ENCODE peak calls at places on chromosomes 6 and 20, in eight cellular contexts. E is cardiac muscle cell, C is tibial artery, V is PC-9, W is tibial nerve, G is hepatocyte, K is stomach, T is A673. F is an unnamed sample.
A peak's percentile ranks its signal among the peaks of the same experiment; 100 is the strongest.

GRCh38 chr6:20455175-20456075 is 53.7 kb downstream of the E2F3 start:
- DNase-seq in E (peak; percentile 13), C (no peak), V (no peak), W (no peak), G (no peak), K (no peak), T (no peak), F (no peak)

GRCh38 chr6:161303628-161304340 is 29.9 kb upstream of the AGPAT4 start:
- DNase-seq in E (peak; percentile 32), C (no peak), V (no peak), W (no peak), G (no peak), K (no peak), T (no peak), F (no peak)

GRCh38 chr6:154768280-154768679 is 35.1 kb downstream of the SCAF8 start:
- DNase-seq in E (no peak), C (no peak), V (no peak), W (no peak), G (no peak), K (no peak), T (no peak), F (no peak)

GRCh38 chr6:127117979-127118504 is 429 bp upstream of the RSPO3 start:
- DNase-seq in E (no peak), C (peak; percentile 65), V (no peak), W (no peak), G (no peak), K (no peak), T (peak; percentile 7), F (peak; percentile 6)

GRCh38 chr20:14189794-14190402 is 147.5 kb downstream of the FLRT3 start:
- DNase-seq in E (peak; percentile 37), C (no peak), V (peak; percentile 2), W (no peak), G (peak; percentile 67), K (no peak), T (peak; percentile 45), F (no peak)

GRCh38 chr20:1328680-1329330 is at the start of gene SDCBP2:
- DNase-seq in E (no peak), C (peak; percentile 65), V (peak; percentile 92), W (no peak), G (peak; percentile 81), K (peak; percentile 89), T (no peak), F (no peak)

GRCh38 chr6:92977018-92977417 is 442.3 kb downstream of the EPHA7 start:
- DNase-seq in E (no peak), C (no peak), V (no peak), W (no peak), G (no peak), K (no peak), T (no peak), F (no peak)

GRCh38 chr6:2782825-2783187 is 17.6 kb downstream of the WRNIP1 start:
- DNase-seq in E (no peak), C (no peak), V (no peak), W (no peak), G (no peak), K (no peak), T (no peak), F (no peak)

GRCh38 chr20:1949306-1949705 is 44.6 kb downstream of the PDYN start:
- DNase-seq in E (no peak), C (no peak), V (no peak), W (no peak), G (no peak), K (no peak), T (no peak), F (no peak)

GRCh38 chr20:420721-421574 is 12.8 kb downstream of the RBCK1 start:
- DNase-seq in E (no peak), C (peak; percentile 55), V (peak; percentile 38), W (no peak), G (no peak), K (peak; percentile 57), T (peak; percentile 20), F (no peak)

GRCh38 chr6:29790626-29791025 is 37.0 kb upstream of the HLA-G start:
- DNase-seq in E (no peak), C (no peak), V (peak; percentile 76), W (no peak), G (peak; percentile 42), K (no peak), T (no peak), F (no peak)

GRCh38 chr20:34578040-34578439 is 19.5 kb downstream of the MAP1LC3A start:
- DNase-seq in E (peak; percentile 80), C (no peak), V (no peak), W (no peak), G (no peak), K (no peak), T (no peak), F (no peak)

GRCh38 chr6:71621918-71622519 is 264.3 kb upstream of the RIMS1 start:
- DNase-seq in E (peak; percentile 13), C (no peak), V (no peak), W (no peak), G (peak; percentile 30), K (no peak), T (peak; percentile 46), F (no peak)

GRCh38 chr6:10412165-10412947 is 2.5 kb downstream of the TFAP2A start:
- DNase-seq in E (peak; percentile 71), C (peak; percentile 81), V (peak; percentile 79), W (no peak), G (peak; percentile 81), K (no peak), T (peak; percentile 95), F (peak; percentile 87)

GRCh38 chr20:20668639-20669038 is 43.8 kb downstream of the RALGAPA2 start:
- DNase-seq in E (peak; percentile 36), C (no peak), V (no peak), W (no peak), G (no peak), K (no peak), T (no peak), F (peak; percentile 20)

GRCh38 chr6:52389626-52390360 is 27.8 kb downstream of the PAQR8 start:
- DNase-seq in E (peak; percentile 43), C (no peak), V (peak; percentile 28), W (no peak), G (peak; percentile 61), K (peak; percentile 89), T (peak; percentile 41), F (peak; percentile 75)

DNA sequence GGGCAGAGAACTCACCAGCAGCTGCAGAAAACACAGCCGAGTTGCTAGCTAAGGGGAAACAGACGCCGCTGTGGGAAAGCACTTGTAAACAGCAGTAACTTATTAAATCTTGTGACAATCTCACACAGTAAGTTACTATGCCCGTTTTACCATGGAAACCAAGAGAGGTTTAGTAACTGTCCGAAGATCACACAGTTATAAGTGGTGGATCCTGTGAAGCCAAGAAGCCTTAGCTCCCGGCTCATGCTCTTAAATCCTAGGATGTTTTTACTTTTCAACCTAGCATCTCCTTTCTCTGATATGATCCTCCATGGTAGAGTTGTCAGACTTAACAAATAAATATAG is 1.5 kb upstream of the SULF2 start:
- DNase-seq in E (no peak), C (no peak), V (no peak), W (no peak), G (no peak), K (no peak), T (no peak), F (no peak)
- H3K4me3 ChIP-seq in E (no peak overlapping the region), C (peak overlapping the region; percentile 84), V (peak overlapping the region; percentile 84), W (peak overlapping the region; percentile 43), G (no peak overlapping the region), K (peak overlapping the region; percentile 73), T (no peak overlapping the region), F (no peak overlapping the region)

DNA sequence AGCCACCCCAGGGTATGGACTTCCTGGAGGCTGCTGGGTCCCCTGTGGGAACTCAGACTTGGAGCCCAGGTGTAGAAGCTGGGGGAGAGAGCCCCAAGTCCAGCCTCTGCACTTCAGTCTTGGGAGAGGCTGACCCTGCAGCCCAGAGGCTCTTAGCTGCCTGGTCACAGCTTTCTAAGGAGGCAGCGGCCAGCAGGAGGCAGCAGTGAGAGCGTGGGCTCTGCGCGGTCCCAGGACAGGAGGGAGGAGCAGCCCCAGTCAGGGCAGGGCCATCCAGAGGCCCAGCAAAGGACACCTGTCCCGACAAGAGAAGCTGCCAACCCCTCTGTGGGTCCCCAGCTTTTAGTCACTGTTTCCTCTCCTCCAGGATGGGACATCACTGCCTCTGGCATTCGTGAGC is 9.4 kb downstream of the TREML2 start:
- DNase-seq in E (peak; percentile 55), C (no peak), V (no peak), W (no peak), G (peak; percentile 60), K (no peak), T (peak; percentile 38), F (peak; percentile 37)
- TF ChIP-seq CTCF in E (peak; percentile 74), C (no peak), V (peak; percentile 58), W (no peak), G (peak; percentile 48), K (no peak), T (peak; percentile 61), F (peak; percentile 65)

DNA sequence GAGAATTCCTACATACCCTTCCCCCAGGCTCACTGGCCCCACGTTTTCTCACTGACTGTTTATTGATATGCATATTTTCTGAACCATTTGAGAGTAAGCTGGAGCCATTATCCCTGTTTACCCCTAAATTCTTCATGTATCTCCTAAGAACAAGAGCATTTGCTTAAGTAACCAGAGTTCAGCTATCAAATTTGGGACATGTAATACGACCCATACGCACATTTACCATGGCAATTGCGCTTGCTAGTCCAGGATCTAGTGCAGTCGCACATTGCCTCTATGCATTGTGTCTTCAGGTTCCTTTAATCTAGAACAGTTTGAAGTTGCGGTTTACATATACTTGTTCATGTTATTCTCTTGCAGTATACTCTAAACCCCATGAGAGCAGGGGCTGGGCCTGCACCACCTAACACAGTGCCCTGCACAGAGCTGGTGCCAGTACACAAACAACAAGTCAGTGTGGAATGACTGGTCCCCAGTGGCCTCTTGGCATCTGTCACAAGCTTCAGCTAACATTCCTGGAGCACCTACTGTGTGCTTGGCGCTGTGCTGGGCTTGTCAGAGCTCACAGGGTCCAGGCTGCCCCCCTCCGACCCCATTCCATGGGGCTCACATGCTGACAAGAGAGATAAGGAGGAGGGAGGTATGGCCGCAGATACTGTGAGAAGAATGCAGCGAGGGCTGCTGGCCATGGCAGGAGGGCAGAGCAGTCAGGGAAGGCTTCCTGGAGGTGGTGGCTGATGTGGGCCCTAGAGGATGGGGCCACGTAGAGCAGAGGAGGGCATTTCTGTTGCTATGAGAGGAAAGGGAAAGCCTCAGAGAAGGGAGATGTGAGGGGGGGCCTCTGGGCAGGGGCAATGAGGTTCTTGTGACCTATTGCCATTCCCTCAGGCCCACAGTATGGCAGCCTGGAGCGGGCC is 28.1 kb downstream of the SPDEF start:
- DNase-seq in E (no peak), C (no peak), V (no peak), W (no peak), G (no peak), K (no peak), T (no peak), F (no peak)
- H3K36me3 ChIP-seq in E (no peaks in the 10 kb centered on the region), C (no peaks in the 10 kb centered on the region), V (no peaks in the 10 kb centered on the region), W (no peaks in the 10 kb centered on the region), G (no peaks in the 10 kb centered on the region), K (no peaks in the 10 kb centered on the region), T (no peaks in the 10 kb centered on the region), F (no peaks in the 10 kb centered on the region)

DNA sequence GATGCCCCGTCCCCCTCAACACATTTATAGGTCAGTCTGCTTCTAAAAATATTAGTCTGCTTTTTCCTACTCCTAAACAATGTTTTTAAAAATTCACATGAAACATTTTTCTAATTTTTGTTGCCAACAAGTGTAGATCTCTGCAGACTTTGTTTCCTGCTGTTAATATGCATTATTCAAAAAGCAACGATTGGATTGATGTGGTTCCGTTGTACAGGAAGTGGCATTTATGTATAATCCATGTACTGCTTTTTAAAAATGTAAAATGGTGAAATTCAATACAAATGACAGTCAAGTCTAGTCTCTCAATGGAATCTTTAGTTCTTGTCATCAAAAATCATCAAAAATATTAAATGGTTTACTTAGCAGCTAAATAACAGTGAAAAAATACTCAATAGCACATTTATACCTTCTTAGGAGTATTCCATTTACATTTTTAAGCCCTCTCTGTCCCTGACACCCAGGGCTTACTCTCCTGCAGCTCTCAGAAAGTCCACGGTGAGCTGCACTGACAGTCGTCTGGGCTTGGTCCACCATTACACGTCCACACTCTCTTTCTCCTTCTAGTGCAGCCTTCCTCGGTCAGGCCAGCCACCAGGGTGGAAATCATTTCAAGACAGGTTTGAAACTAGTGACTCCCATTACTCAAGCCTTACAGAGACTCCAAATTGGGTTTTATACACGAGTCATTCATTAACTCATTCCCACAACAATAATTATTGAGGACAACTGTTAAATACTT is 211.5 kb downstream of the TMEM200A start:
- DNase-seq in E (no peak), C (no peak), V (no peak), W (no peak), G (no peak), K (no peak), T (peak; percentile 72), F (no peak)
- H3K4me3 ChIP-seq in E (no peak overlapping the region), C (no peak overlapping the region), V (no peak overlapping the region), W (no peak overlapping the region), G (no peak overlapping the region), K (no peak overlapping the region), T (no peak overlapping the region), F (no peak overlapping the region)